ENCODE peak calls at places on chromosomes 16 and 17, in eight cellular contexts. Z is heart left ventricle, S is thoracic aorta, F is neuronal stem cell, E is AG04450, B is HepG2, Y is Karpas-422, T is heart right ventricle. I is an unnamed sample.

GRCh38 chr16:31382485-31383161 is 10.5 kb upstream of the ITGAD start:
- DNase-seq in Z (peak; percentile 77), S (no peak), F (peak; percentile 50), E (no peak), B (peak; percentile 42), Y (peak; percentile 79), T (peak; percentile 67), I (peak; percentile 79)

GRCh38 chr17:67293251-67294203 is 48.5 kb upstream of the HELZ start:
- DNase-seq in Z (peak; percentile 64), S (no peak), F (peak; percentile 6), E (no peak), B (peak; percentile 72), Y (peak; percentile 90), T (peak; percentile 67), I (peak; percentile 70)

GRCh38 chr16:56795011-56795410 is 65.1 kb downstream of the NUP93 start:
- DNase-seq in Z (no peak), S (no peak), F (no peak), E (no peak), B (no peak), Y (no peak), T (no peak), I (no peak)

GRCh38 chr17:80465316-80465974 is 11.0 kb downstream of the NPTX1 start:
- DNase-seq in Z (no peak), S (no peak), F (no peak), E (no peak), B (no peak), Y (no peak), T (no peak), I (no peak)

GRCh38 chr16:74607310-74607966 is 524 bp upstream of the GLG1 start:
- DNase-seq in Z (no peak), S (no peak), F (no peak), E (no peak), B (peak; percentile 68), Y (no peak), T (no peak), I (no peak)

GRCh38 chr17:45720386-45720785 is 63.7 kb upstream of the CRHR1 start:
- DNase-seq in Z (no peak), S (no peak), F (no peak), E (no peak), B (no peak), Y (no peak), T (no peak), I (no peak)

GRCh38 chr17:27414271-27414670 is 42.0 kb upstream of the KSR1 start:
- DNase-seq in Z (no peak), S (no peak), F (no peak), E (no peak), B (no peak), Y (no peak), T (no peak), I (no peak)

GRCh38 chr16:57609541-57610401 is 18.7 kb upstream of the ADGRG1 start:
- DNase-seq in Z (peak; percentile 61), S (no peak), F (no peak), E (no peak), B (no peak), Y (peak; percentile 47), T (no peak), I (no peak)

GRCh38 chr17:7777017-7777416 is 57.0 kb upstream of the KDM6B start:
- DNase-seq in Z (no peak), S (no peak), F (no peak), E (no peak), B (no peak), Y (no peak), T (no peak), I (no peak)

GRCh38 chr17:69870091-69870530 is 204.9 kb upstream of the KCNJ16 start:
- DNase-seq in Z (no peak), S (no peak), F (peak; percentile 17), E (peak; percentile 41), B (no peak), Y (peak; percentile 55), T (no peak), I (no peak)

GRCh38 chr17:72118588-72119279 is 2.1 kb upstream of the SOX9 start:
- DNase-seq in Z (peak; percentile 72), S (no peak), F (peak; percentile 86), E (peak; percentile 77), B (peak; percentile 75), Y (peak; percentile 82), T (peak; percentile 36), I (peak; percentile 93)

GRCh38 chr16:80466024-80466986 is 74.5 kb upstream of the DYNLRB2 start:
- DNase-seq in Z (peak; percentile 58), S (no peak), F (peak; percentile 85), E (no peak), B (peak; percentile 54), Y (peak; percentile 92), T (peak; percentile 57), I (peak; percentile 83)

GRCh38 chr16:57617604-57618111 is 10.8 kb upstream of the ADGRG1 start:
- DNase-seq in Z (no peak), S (no peak), F (no peak), E (no peak), B (no peak), Y (no peak), T (no peak), I (no peak)

GRCh38 chr17:27296427-27296979 is 2.6 kb downstream of the WSB1 start:
- DNase-seq in Z (no peak), S (no peak), F (no peak), E (peak; percentile 38), B (no peak), Y (no peak), T (no peak), I (peak; percentile 79)

GRCh38 chr17:18980682-18981384 is 23.7 kb downstream of the FAM83G start:
- DNase-seq in Z (no peak), S (no peak), F (no peak), E (no peak), B (peak; percentile 60), Y (no peak), T (no peak), I (no peak)

GRCh38 chr16:78195868-78196267 is 96.4 kb downstream of the WWOX start:
- DNase-seq in Z (no peak), S (no peak), F (no peak), E (no peak), B (no peak), Y (peak; percentile 76), T (no peak), I (no peak)
- H3K4me3 ChIP-seq in Z (no peak overlapping the region), S (no peak overlapping the region), F (no peak overlapping the region), E (no peak overlapping the region), B (no peak overlapping the region), Y (peak overlapping the region; percentile 33), T (no peak overlapping the region), I (no peak overlapping the region)

DNA sequence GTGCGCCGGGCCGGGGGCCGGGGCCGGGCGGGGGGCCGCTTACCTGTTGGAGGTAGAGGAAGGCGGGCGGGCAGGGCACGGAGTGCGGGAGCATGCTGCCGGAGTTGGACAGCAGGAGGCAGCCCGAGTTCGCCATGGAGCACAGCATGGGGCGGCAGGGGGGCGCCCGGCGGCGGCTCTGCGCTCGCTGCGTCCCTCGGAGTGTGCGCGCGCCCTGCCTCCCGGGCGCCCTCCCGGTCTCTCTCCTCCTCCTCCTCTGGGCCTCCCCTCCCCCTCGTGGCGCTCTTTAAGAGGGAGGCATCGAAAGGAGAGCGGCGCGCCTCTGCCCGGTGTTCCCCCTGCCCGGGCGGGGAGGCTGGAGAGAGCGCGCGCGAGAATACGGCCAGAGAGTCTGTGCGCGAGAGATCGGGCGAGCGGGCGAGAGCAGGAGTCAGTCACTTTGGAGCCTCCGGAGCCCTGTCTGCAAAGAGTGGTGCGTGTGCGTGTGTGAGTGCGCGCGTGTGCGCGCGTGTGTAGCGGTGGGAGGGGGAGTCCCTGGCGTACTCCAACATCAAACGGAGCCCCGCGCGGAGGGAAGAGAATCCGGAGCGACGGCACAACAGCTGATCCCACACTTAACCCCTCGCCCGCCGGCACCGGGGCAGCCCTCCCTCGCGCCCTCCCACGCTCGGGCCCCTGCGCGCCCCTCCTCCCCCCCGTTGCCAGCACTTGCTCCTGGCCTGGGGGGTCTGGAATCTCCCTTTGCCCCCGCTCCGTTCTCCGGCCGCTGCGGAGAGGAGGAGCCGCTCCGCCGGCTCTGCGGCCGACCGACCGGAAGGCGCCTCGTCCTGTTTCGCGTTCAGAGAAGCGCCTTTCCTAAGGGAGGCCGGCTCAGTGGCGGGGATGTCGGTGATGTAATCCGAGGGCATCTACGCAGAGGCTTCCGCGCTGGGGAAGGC is 108.9 kb downstream of the ENGASE start:
- DNase-seq in Z (no peak), S (no peak), F (peak; percentile 73), E (no peak), B (no peak), Y (no peak), T (no peak), I (peak; percentile 74)
- H3K27me3 ChIP-seq in Z (peaks cover 71% of the 10 kb centered on the region), S (no peaks in the 10 kb centered on the region), F (peaks cover 89% of the 10 kb centered on the region), E (peaks cover 20% of the 10 kb centered on the region), B (peaks cover 28% of the 10 kb centered on the region), Y (no peaks in the 10 kb centered on the region), T (peaks cover 97% of the 10 kb centered on the region), I (peaks cover 67% of the 10 kb centered on the region)

GRCh38 chr17:50211249-50212120 is 10.1 kb upstream of the COL1A1 start:
- DNase-seq in Z (no peak), S (no peak), F (no peak), E (no peak), B (no peak), Y (no peak), T (no peak), I (peak; percentile 64)
- H3K4me3 ChIP-seq in Z (no peak overlapping the region), S (no peak overlapping the region), F (no peak overlapping the region), E (peak overlapping the region; percentile 48), B (no peak overlapping the region), Y (no peak overlapping the region), T (no peak overlapping the region), I (no peak overlapping the region)

GRCh38 chr17:38674013-38674748 is 576 bp downstream of the EPOP start:
- DNase-seq in Z (peak; percentile 33), S (no peak), F (no peak), E (no peak), B (no peak), Y (peak; percentile 71), T (peak; percentile 25), I (peak; percentile 55)

GRCh38 chr17:38672788-38673713 is 1.7 kb downstream of the EPOP start:
- DNase-seq in Z (no peak), S (no peak), F (no peak), E (no peak), B (no peak), Y (peak; percentile 39), T (no peak), I (no peak)

GRCh38 chr17:38673714-38674012 is 1.1 kb downstream of the EPOP start:
- DNase-seq in Z (no peak), S (no peak), F (no peak), E (no peak), B (no peak), Y (no peak), T (no peak), I (peak; percentile 51)

GRCh38 chr17:38669520-38669919 is 5.2 kb downstream of the EPOP start:
- DNase-seq in Z (no peak), S (no peak), F (no peak), E (no peak), B (no peak), Y (peak; percentile 37), T (no peak), I (no peak)

DNA sequence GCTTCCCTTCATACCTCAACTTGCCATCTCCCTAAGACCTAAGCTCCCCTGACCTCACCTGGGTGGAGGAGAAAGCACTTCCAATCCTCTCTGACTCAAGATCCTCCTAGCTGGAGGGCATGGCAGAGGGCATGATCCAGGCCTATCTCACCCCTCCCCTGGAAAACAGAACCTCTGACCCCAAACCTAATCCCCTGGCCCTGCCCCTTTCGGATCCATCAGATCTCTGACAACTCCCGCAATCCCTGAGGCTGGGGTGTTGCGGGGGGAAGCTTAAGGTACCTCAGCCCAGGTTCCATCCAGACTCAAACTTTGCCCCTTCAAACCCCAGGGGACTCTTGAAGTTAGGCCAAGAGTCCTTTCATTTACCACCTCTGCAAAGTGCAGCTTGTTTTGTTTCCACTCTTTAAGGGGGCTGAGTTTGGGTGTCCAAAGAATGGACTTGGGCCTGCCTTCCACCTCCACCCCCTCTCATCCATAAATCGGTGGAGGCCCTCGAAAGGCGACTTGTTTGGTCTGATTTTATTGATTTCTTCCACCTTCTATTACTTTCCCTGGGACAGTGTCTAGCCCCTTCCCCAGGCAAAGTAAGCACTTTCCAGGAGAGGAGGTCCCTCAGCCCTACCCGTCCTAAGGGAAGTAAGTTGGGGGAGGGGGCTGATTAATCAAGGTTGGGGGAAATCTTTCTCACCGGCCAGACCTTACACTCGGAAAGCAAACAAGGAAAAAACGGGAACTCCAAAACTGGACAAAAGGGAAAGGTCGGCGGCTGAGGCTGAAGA is 2.6 kb downstream of the EPOP start:
- DNase-seq in Z (no peak), S (no peak), F (no peak), E (no peak), B (no peak), Y (peak; percentile 46), T (no peak), I (no peak)
- H3K27me3 ChIP-seq in Z (peaks cover 66% of the 10 kb centered on the region), S (peaks cover 8% of the 10 kb centered on the region), F (peaks cover 56% of the 10 kb centered on the region), E (peaks cover 63% of the 10 kb centered on the region), B (peaks cover 7% of the 10 kb centered on the region), Y (no peaks in the 10 kb centered on the region), T (peaks cover 57% of the 10 kb centered on the region), I (peaks cover 69% of the 10 kb centered on the region)

I was measured in cardiac muscle cell.